ENCODE peak calls at places on chromosomes 6 and 20, in six cellular contexts. X is CD8-positive, alpha-beta T cell; L is stomach; H is neural progenitor cell; S is AG04450; T is heart right ventricle. E is an unnamed sample.

GRCh38 chr20:17794400-17794799 is 94.6 kb downstream of the BANF2 start:
- DNase-seq in X (no peak), L (peak), H (no peak), S (no peak), T (no peak), E (no peak)

GRCh38 chr6:63306446-63306845 is 13.3 kb downstream of the LGSN start:
- DNase-seq in X (no peak), L (no peak), H (no peak), S (no peak), T (no peak), E (no peak)

GRCh38 chr6:159852877-159853276 is 37.9 kb upstream of the MAS1 start:
- DNase-seq in X (peak), L (no peak), H (no peak), S (no peak), T (no peak), E (peak)

GRCh38 chr20:12835999-12836398 is 172.8 kb upstream of the SPTLC3 start:
- DNase-seq in X (no peak), L (no peak), H (no peak), S (no peak), T (no peak), E (no peak)

GRCh38 chr6:54053893-54054391 is 57.3 kb upstream of the MLIP start:
- DNase-seq in X (no peak), L (no peak), H (no peak), S (peak), T (peak), E (peak)

GRCh38 chr6:161828355-161828754 is 554.5 kb upstream of the AGPAT4 start:
- DNase-seq in X (no peak), L (no peak), H (no peak), S (no peak), T (no peak), E (no peak)

GRCh38 chr6:34671362-34671761 is 25.2 kb downstream of the ILRUN start:
- DNase-seq in X (no peak), L (no peak), H (no peak), S (no peak), T (no peak), E (peak)

GRCh38 chr6:43877021-43877420 is 107.0 kb downstream of the VEGFA start:
- DNase-seq in X (no peak), L (no peak), H (no peak), S (no peak), T (no peak), E (no peak)

GRCh38 chr20:61965606-61966491 is 99.8 kb downstream of the TAF4 start:
- DNase-seq in X (no peak), L (no peak), H (peak), S (no peak), T (peak), E (no peak)

GRCh38 chr6:25477006-25477590 is 174.9 kb upstream of the SCGN start:
- DNase-seq in X (no peak), L (no peak), H (no peak), S (no peak), T (no peak), E (no peak)

GRCh38 chr6:20377623-20378265 is 23.9 kb upstream of the E2F3 start:
- DNase-seq in X (no peak), L (no peak), H (no peak), S (peak), T (no peak), E (peak)

DNA sequence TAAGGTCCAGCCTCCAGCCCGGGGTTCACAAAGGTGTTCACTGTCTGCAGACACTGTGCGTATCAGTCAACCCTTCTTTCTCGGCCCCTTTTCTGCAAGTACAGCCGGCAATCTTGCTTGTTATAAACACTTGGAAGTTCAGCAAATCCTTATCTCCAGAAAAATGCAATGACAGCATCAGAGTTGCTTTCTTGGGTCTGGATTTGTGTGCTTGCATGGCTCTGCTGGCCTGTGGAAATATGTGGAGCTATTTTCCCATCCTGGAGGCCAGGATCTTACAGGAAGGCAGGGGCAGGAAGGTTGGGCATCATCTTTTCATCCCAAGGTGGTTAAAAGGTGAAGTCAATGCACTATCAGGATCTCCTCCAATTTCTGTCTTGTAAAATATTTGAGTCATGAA is 100.3 kb downstream of the SMOC2 start:
- DNase-seq in X (no peak), L (no peak), H (no peak), S (no peak), T (no peak), E (no peak)
- H3K27ac ChIP-seq in X (no peak), L (no peak), H (no peak), S (no peak), T (peak), E (no peak)

DNA sequence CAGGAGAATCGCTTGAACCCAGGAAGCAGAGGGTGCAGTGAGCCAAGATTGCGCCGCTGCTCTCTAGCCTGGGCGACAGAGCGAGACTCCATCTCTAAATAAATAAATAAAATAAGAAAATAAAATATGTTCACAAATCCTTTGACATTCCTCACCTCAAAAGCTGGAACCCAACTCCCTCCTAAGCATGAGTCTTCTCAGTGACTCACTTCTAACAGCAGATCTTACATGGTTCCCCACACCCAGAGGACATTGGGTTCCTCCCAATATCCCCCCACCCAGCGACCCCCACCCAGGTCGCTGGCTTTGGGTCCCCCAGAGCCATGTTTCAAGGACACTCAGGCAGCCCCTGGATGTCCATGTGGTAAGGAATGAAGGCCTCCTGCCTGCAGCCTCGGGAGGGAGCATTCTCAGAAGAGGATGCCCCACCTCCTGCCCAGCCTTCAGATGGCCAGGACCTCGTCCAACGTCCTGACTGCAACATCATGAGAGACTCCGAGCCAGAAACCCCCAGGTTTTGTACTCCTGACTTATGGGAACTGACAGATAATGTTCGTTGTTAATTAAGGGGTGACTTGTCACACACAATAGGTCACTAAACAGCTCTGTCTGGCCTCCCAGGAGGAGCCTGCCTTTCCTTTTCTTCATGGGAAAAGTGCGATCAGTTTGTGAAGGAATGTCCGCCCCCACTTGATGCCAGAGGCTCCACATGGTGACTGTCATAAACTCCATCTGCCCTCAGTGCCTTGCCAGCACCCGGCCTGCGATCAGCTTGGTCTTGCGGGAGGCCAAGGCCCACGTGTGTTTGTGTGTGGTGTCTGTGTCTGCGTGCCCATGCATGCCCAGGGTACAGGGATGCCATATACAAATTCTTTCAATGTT is 10.1 kb upstream of the GMEB2 start:
- DNase-seq in X (no peak), L (no peak), H (peak), S (no peak), T (no peak), E (no peak)
- H3K27ac ChIP-seq in X (peak), L (no peak), H (no peak), S (no peak), T (peak), E (no peak)

DNA sequence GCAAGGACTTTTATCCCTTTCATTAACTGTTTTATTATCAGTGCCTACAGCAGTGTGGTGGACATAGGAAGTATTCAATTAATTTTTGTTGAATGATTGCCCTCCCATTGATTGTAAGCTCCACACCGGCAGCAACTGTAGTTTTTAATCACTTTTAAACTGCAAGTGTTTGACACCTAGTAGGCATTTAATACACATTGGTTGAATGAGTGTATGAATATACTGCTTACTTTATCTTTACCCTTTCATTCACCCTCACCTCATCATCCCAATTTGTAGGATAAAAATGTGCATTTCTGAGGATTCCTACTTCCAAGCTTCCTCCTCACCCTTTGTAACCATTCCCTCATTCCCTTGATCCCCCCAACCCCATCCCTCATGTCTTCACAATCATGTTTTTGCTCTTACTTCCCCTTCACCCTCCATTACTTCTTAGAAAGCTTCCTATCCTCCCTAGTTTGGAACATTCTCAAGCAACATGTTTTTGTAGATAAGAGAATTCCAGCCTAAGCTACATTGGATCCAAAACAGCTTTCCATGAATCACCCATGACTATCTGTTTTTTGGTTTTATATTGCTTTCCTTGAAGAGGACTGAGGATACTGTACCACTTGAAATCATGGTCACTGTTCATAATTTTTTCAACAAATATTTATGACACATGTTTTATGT is 955 bp upstream of the SLC26A8 start:
- DNase-seq in X (no peak), L (no peak), H (no peak), S (no peak), T (no peak), E (no peak)
- H3K27ac ChIP-seq in X (no peak), L (no peak), H (no peak), S (no peak), T (no peak), E (no peak)

GRCh38 chr20:56517211-56517610 is 7.3 kb upstream of the FAM209A start:
- DNase-seq in X (no peak), L (no peak), H (no peak), S (no peak), T (no peak), E (no peak)

GRCh38 chr20:56513807-56514150 is 10.8 kb upstream of the FAM209A start:
- DNase-seq in X (no peak), L (no peak), H (no peak), S (no peak), T (no peak), E (no peak)

GRCh38 chr20:56516631-56517030 is 7.9 kb upstream of the FAM209A start:
- DNase-seq in X (no peak), L (no peak), H (no peak), S (no peak), T (no peak), E (no peak)

GRCh38 chr20:56517641-56518040 is 6.9 kb upstream of the FAM209A start:
- DNase-seq in X (no peak), L (no peak), H (no peak), S (no peak), T (no peak), E (no peak)

GRCh38 chr20:56515657-56516381 is 8.7 kb upstream of the FAM209A start:
- DNase-seq in X (no peak), L (no peak), H (no peak), S (peak), T (peak), E (peak)
- H3K27ac ChIP-seq in X (no peak), L (no peak), H (no peak), S (no peak), T (peak), E (no peak)